ENCODE peak calls at places on chromosomes 16 and 17, in four cellular contexts. A, K, X and T are unnamed samples.

GRCh38 chr17:38605230-38605851 is 411 bp downstream of the SRCIN1 start:
- DNase-seq in A (no peak), K (no peak), X (no peak), T (no peak)

GRCh38 chr17:60941028-60941427 is 263.4 kb downstream of the BCAS3 start:
- DNase-seq in A (no peak), K (peak), X (peak), T (no peak)

GRCh38 chr16:19001788-19002187 is 18.1 kb downstream of the TMC7 start:
- DNase-seq in A (no peak), K (no peak), X (peak), T (peak)

GRCh38 chr16:88323546-88324330 is 59.0 kb upstream of the ZNF469 start:
- DNase-seq in A (no peak), K (no peak), X (no peak), T (no peak)

GRCh38 chr16:1723450-1724147 is 17.6 kb downstream of the MAPK8IP3 start:
- DNase-seq in A (no peak), K (no peak), X (no peak), T (no peak)

GRCh38 chr16:79370736-79371135 is 229.8 kb downstream of the MAF start:
- DNase-seq in A (no peak), K (no peak), X (no peak), T (no peak)

GRCh38 chr16:73202176-73202729 is 154.3 kb upstream of the ZFHX3 start:
- DNase-seq in A (no peak), K (peak), X (no peak), T (no peak)

GRCh38 chr16:48136547-48137360 is 19.0 kb downstream of the ABCC12 start:
- DNase-seq in A (no peak), K (peak), X (no peak), T (no peak)

GRCh38 chr16:64089697-64090096 is 1032.2 kb downstream of the CDH11 start:
- DNase-seq in A (no peak), K (no peak), X (no peak), T (no peak)

GRCh38 chr17:8965394-8966168 is at the start of gene PIK3R5:
- DNase-seq in A (peak), K (peak), X (peak), T (no peak)

GRCh38 chr17:58832514-58832913 is 76.9 kb downstream of the PPM1E start:
- DNase-seq in A (no peak), K (no peak), X (no peak), T (no peak)

GRCh38 chr16:57284952-57285263 is 436 bp upstream of the PLLP start:
- DNase-seq in A (no peak), K (no peak), X (no peak), T (no peak)

GRCh38 chr17:42774066-42774750 is 959 bp downstream of the VPS25 start:
- DNase-seq in A (no peak), K (no peak), X (peak), T (no peak)

GRCh38 chr16:75710344-75710743 is 9.1 kb upstream of the DUXB start:
- DNase-seq in A (no peak), K (no peak), X (no peak), T (no peak)

GRCh38 chr17:29407856-29408255 is 17.7 kb downstream of the TAOK1 start:
- DNase-seq in A (no peak), K (no peak), X (no peak), T (no peak)

GRCh38 chr16:30028438-30029093 is 2.5 kb downstream of the TLCD3B start:
- DNase-seq in A (no peak), K (no peak), X (no peak), T (no peak)

GRCh38 chr16:85416267-85417109 is 196.6 kb upstream of the GSE1 start:
- DNase-seq in A (peak), K (no peak), X (peak), T (no peak)

GRCh38 chr17:78716814-78717393 is 65.2 kb downstream of the CYTH1 start:
- DNase-seq in A (peak), K (peak), X (peak), T (no peak)

GRCh38 chr16:8855972-8856371 is 12.8 kb downstream of the CARHSP1 start:
- DNase-seq in A (no peak), K (no peak), X (no peak), T (no peak)

GRCh38 chr17:34173221-34173620 is 81.9 kb upstream of the CCL2 start:
- DNase-seq in A (no peak), K (no peak), X (no peak), T (no peak)

GRCh38 chr17:64099543-64099942 is 30.4 kb downstream of the ERN1 start:
- DNase-seq in A (no peak), K (no peak), X (no peak), T (no peak)

GRCh38 chr17:7260601-7261376 is 1.5 kb downstream of the CLDN7 start:
- DNase-seq in A (no peak), K (no peak), X (peak), T (no peak)

GRCh38 chr17:57586099-57586702 is 158.9 kb downstream of the CCDC182 start:
- DNase-seq in A (no peak), K (no peak), X (no peak), T (no peak)

GRCh38 chr17:9976283-9977009 is 71.4 kb upstream of the RCVRN start:
- DNase-seq in A (no peak), K (no peak), X (no peak), T (no peak)

DNA sequence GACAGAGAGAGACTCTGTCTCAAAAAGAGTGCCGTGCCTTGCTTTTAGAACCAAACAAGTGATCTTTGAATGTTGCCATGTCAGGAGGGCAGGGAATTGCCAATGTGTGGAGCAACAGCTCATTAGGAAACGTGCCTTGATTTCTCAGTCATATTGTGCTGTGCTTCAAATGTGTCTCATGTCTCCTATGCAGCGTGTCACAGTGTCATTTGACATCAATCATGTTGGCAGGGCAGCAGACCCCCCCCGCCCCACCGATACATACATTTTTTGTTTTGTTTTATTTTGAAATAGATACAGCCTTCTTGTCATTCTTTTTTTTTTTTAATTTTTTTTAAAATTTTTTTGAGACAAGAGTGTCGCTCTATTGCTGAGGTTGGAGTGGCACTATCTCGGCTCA is 22.1 kb downstream of the MRC2 start:
- DNase-seq in A (no peak), K (peak), X (no peak), T (no peak)
- H3K27ac ChIP-seq in A (peak), K (peak), X (no peak), T (no peak)

DNA sequence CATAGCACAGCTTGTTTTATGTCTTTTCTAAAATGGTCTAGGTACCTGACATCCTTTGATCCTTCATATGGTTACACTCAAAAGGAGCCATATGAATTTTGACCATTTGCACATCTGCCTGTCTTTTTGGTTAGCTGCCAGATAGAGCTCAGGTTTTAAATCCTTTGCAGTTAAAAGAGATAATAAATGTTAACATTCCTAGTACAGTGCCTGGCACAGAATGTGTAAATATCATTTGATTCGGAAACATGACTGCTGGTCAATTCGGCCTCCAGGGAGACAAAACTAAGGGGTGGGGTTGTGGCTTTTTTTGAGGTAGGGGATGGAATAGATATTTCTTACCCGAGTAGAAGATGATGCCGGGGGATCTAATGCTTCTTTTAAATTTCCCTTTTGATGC is 64.2 kb downstream of the FTO start:
- DNase-seq in A (no peak), K (no peak), X (no peak), T (no peak)
- H3K27ac ChIP-seq in A (no peak), K (no peak), X (no peak), T (peak)

DNA sequence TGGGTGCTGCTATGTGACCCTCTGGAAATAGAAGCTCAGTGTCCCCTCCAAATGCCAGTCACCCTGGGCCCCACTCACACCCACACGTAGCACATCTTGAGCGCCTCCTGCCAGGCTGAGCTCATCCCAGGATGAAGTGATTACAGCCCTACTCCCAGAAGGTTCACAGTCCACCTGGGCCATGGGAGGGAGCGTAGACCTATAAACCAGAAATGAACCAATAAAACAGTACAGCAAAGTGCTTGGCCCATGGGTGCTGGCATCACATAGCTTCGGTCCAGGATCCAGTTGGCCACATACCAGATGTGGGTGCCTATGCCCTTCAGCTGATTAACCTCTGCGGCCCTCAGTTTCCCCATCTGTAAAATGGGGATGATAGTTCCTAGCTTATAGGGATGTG is 2.2 kb upstream of the BICDL2 start:
- DNase-seq in A (no peak), K (no peak), X (no peak), T (no peak)
- H3K27ac ChIP-seq in A (no peak), K (no peak), X (no peak), T (no peak)

GRCh38 chr16:10939649-10940206 is 2.5 kb downstream of the DEXI start:
- DNase-seq in A (no peak), K (peak), X (no peak), T (no peak)
- H3K27ac ChIP-seq in A (peak), K (peak), X (no peak), T (no peak)

GRCh38 chr17:16013943-16014407 is 14.4 kb downstream of the TTC19 start:
- DNase-seq in A (no peak), K (no peak), X (peak), T (no peak)
- H3K27ac ChIP-seq in A (peak), K (peak), X (no peak), T (peak)

GRCh38 chr17:75396025-75396424 is 9.5 kb downstream of the GRB2 start:
- DNase-seq in A (no peak), K (no peak), X (no peak), T (no peak)
- H3K27ac ChIP-seq in A (no peak), K (no peak), X (peak), T (peak)

DNA sequence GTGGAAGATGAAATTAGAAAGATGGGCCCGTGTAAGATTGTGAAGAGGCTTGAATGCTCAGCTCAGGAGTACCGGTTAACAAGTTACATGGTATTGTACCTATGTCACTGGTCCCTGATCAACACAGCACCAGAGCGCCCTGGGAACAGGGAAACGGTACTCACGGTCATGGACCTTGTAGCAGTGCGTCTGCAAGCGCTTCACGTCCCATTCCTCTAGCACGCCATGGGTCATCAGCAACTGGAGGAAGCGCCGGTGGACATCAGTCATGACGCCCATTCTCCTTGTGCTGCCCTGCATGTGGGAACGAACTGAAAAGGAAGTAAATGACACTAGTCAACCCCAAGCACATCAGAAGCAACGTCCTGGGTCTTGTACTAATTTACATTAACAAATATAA is 11.3 kb downstream of the NSMCE1 start:
- DNase-seq in A (no peak), K (no peak), X (no peak), T (no peak)
- H3K27ac ChIP-seq in A (no peak), K (no peak), X (no peak), T (no peak)